ENCODE peak calls at places on chromosome 13, in six cellular contexts. One of them, this sample, is unnamed.

GRCh38 chr13:74987124-74987690 is 494.8 kb downstream of the TBC1D4 start:
- DNase-seq in activated T-cell treated with anti-CD3 and anti-CD28 coated beads, Interleukin-2, amount 50 U/mL, for 48 hours: no peak
- DNase-seq in GM04503: no peak
- DNase-seq in GM12878: no peak
- DNase-seq in retina: no peak
- DNase-seq in tibial nerve: no peak
- DNase-seq in this sample: no peak

GRCh38 chr13:100229603-100230002 is 140.7 kb downstream of the PCCA start:
- DNase-seq in GM12878: no peak
- DNase-seq in activated T-cell treated with anti-CD3 and anti-CD28 coated beads, Interleukin-2, amount 50 U/mL, for 48 hours: no peak
- DNase-seq in retina: no peak
- DNase-seq in tibial nerve: no peak
- DNase-seq in GM04503: no peak
- DNase-seq in this sample: no peak

GRCh38 chr13:18936104-18936503 is 245.5 kb downstream of the TUBA3C start:
- DNase-seq in tibial nerve: no peak
- DNase-seq in GM04503: no peak
- DNase-seq in retina: no peak
- DNase-seq in activated T-cell treated with anti-CD3 and anti-CD28 coated beads, Interleukin-2, amount 50 U/mL, for 48 hours: no peak
- DNase-seq in GM12878: no peak
- DNase-seq in this sample: no peak

GRCh38 chr13:25630327-25630726 is 258.6 kb downstream of the ATP8A2 start:
- DNase-seq in GM04503: no peak
- DNase-seq in activated T-cell treated with anti-CD3 and anti-CD28 coated beads, Interleukin-2, amount 50 U/mL, for 48 hours: no peak
- DNase-seq in tibial nerve: no peak
- DNase-seq in retina: peak
- DNase-seq in GM12878: no peak
- DNase-seq in this sample: no peak

GRCh38 chr13:31887311-31887710 is 144.3 kb upstream of the FRY start:
- DNase-seq in GM12878: no peak
- DNase-seq in retina: no peak
- DNase-seq in GM04503: peak
- DNase-seq in activated T-cell treated with anti-CD3 and anti-CD28 coated beads, Interleukin-2, amount 50 U/mL, for 48 hours: no peak
- DNase-seq in tibial nerve: no peak
- DNase-seq in this sample: no peak

GRCh38 chr13:98411617-98412310 is 165.1 kb downstream of the STK24 start:
- DNase-seq in GM04503: no peak
- DNase-seq in GM12878: no peak
- DNase-seq in tibial nerve: no peak
- DNase-seq in activated T-cell treated with anti-CD3 and anti-CD28 coated beads, Interleukin-2, amount 50 U/mL, for 48 hours: no peak
- DNase-seq in retina: no peak
- DNase-seq in this sample: no peak

GRCh38 chr13:39957868-39958676 is 302.6 kb downstream of the COG6 start:
- DNase-seq in retina: no peak
- DNase-seq in GM04503: no peak
- DNase-seq in activated T-cell treated with anti-CD3 and anti-CD28 coated beads, Interleukin-2, amount 50 U/mL, for 48 hours: no peak
- DNase-seq in tibial nerve: no peak
- DNase-seq in GM12878: no peak
- DNase-seq in this sample: no peak

GRCh38 chr13:72029981-72030380 is 163.0 kb upstream of the DACH1 start:
- DNase-seq in activated T-cell treated with anti-CD3 and anti-CD28 coated beads, Interleukin-2, amount 50 U/mL, for 48 hours: no peak
- DNase-seq in GM04503: no peak
- DNase-seq in GM12878: no peak
- DNase-seq in tibial nerve: no peak
- DNase-seq in retina: no peak
- DNase-seq in this sample: no peak

GRCh38 chr13:28741080-28741479 is 22.3 kb upstream of the SLC46A3 start:
- DNase-seq in GM04503: no peak
- DNase-seq in retina: no peak
- DNase-seq in activated T-cell treated with anti-CD3 and anti-CD28 coated beads, Interleukin-2, amount 50 U/mL, for 48 hours: no peak
- DNase-seq in GM12878: no peak
- DNase-seq in tibial nerve: no peak
- DNase-seq in this sample: no peak

GRCh38 chr13:109933476-109933875 is 147.1 kb upstream of the IRS2 start:
- DNase-seq in tibial nerve: no peak
- DNase-seq in GM04503: no peak
- DNase-seq in activated T-cell treated with anti-CD3 and anti-CD28 coated beads, Interleukin-2, amount 50 U/mL, for 48 hours: no peak
- DNase-seq in retina: no peak
- DNase-seq in GM12878: no peak
- DNase-seq in this sample: no peak

GRCh38 chr13:104592127-104592526 is 1525.9 kb upstream of the SLC10A2 start:
- DNase-seq in tibial nerve: no peak
- DNase-seq in GM12878: no peak
- DNase-seq in activated T-cell treated with anti-CD3 and anti-CD28 coated beads, Interleukin-2, amount 50 U/mL, for 48 hours: no peak
- DNase-seq in GM04503: no peak
- DNase-seq in retina: no peak
- DNase-seq in this sample: no peak

GRCh38 chr13:40780822-40781401 is 8.5 kb upstream of the SLC25A15 start:
- DNase-seq in retina: no peak
- DNase-seq in tibial nerve: no peak
- DNase-seq in GM04503: no peak
- DNase-seq in activated T-cell treated with anti-CD3 and anti-CD28 coated beads, Interleukin-2, amount 50 U/mL, for 48 hours: no peak
- DNase-seq in GM12878: no peak
- DNase-seq in this sample: no peak

GRCh38 chr13:57624565-57625435 is 6.7 kb upstream of the PCDH17 start:
- DNase-seq in GM04503: no peak
- DNase-seq in retina: peak
- DNase-seq in GM12878: no peak
- DNase-seq in activated T-cell treated with anti-CD3 and anti-CD28 coated beads, Interleukin-2, amount 50 U/mL, for 48 hours: no peak
- DNase-seq in tibial nerve: no peak
- DNase-seq in this sample: peak

GRCh38 chr13:112877976-112878955 is 90.7 kb upstream of the MCF2L start:
- DNase-seq in retina: no peak
- DNase-seq in GM04503: no peak
- DNase-seq in activated T-cell treated with anti-CD3 and anti-CD28 coated beads, Interleukin-2, amount 50 U/mL, for 48 hours: no peak
- DNase-seq in tibial nerve: no peak
- DNase-seq in GM12878: no peak
- DNase-seq in this sample: no peak

GRCh38 chr13:110467516-110467915 is 94.0 kb downstream of the RAB20 start:
- DNase-seq in tibial nerve: no peak
- DNase-seq in GM04503: no peak
- DNase-seq in activated T-cell treated with anti-CD3 and anti-CD28 coated beads, Interleukin-2, amount 50 U/mL, for 48 hours: no peak
- DNase-seq in GM12878: no peak
- DNase-seq in retina: no peak
- DNase-seq in this sample: no peak

GRCh38 chr13:102128216-102128800 is 273.5 kb downstream of the FGF14 start:
- DNase-seq in GM12878: no peak
- DNase-seq in retina: peak
- DNase-seq in GM04503: no peak
- DNase-seq in tibial nerve: no peak
- DNase-seq in activated T-cell treated with anti-CD3 and anti-CD28 coated beads, Interleukin-2, amount 50 U/mL, for 48 hours: no peak
- DNase-seq in this sample: no peak

GRCh38 chr13:97359181-97360057 is 74.5 kb upstream of the RAP2A start:
- DNase-seq in GM04503: peak
- DNase-seq in retina: peak
- DNase-seq in activated T-cell treated with anti-CD3 and anti-CD28 coated beads, Interleukin-2, amount 50 U/mL, for 48 hours: peak
- DNase-seq in tibial nerve: peak
- DNase-seq in GM12878: no peak
- DNase-seq in this sample: peak

GRCh38 chr13:108961542-108962125 is 332.2 kb downstream of the MYO16 start:
- DNase-seq in GM12878: peak
- DNase-seq in activated T-cell treated with anti-CD3 and anti-CD28 coated beads, Interleukin-2, amount 50 U/mL, for 48 hours: no peak
- DNase-seq in retina: peak
- DNase-seq in GM04503: no peak
- DNase-seq in tibial nerve: no peak
- DNase-seq in this sample: no peak

GRCh38 chr13:46866150-46866549 is 30.7 kb downstream of the HTR2A start:
- DNase-seq in GM04503: no peak
- DNase-seq in tibial nerve: no peak
- DNase-seq in retina: no peak
- DNase-seq in activated T-cell treated with anti-CD3 and anti-CD28 coated beads, Interleukin-2, amount 50 U/mL, for 48 hours: no peak
- DNase-seq in GM12878: no peak
- DNase-seq in this sample: no peak

GRCh38 chr13:37361608-37362007 is 237.0 kb downstream of the POSTN start:
- DNase-seq in activated T-cell treated with anti-CD3 and anti-CD28 coated beads, Interleukin-2, amount 50 U/mL, for 48 hours: no peak
- DNase-seq in GM12878: no peak
- DNase-seq in tibial nerve: no peak
- DNase-seq in GM04503: no peak
- DNase-seq in retina: no peak
- DNase-seq in this sample: no peak

GRCh38 chr13:55234311-55234710 is 1906.4 kb upstream of the PRR20A start:
- DNase-seq in GM12878: no peak
- DNase-seq in GM04503: no peak
- DNase-seq in retina: no peak
- DNase-seq in activated T-cell treated with anti-CD3 and anti-CD28 coated beads, Interleukin-2, amount 50 U/mL, for 48 hours: no peak
- DNase-seq in tibial nerve: no peak
- DNase-seq in this sample: no peak

GRCh38 chr13:63551731-63552130 is 2136.1 kb upstream of the PCDH20 start:
- DNase-seq in GM04503: no peak
- DNase-seq in GM12878: no peak
- DNase-seq in retina: no peak
- DNase-seq in activated T-cell treated with anti-CD3 and anti-CD28 coated beads, Interleukin-2, amount 50 U/mL, for 48 hours: no peak
- DNase-seq in tibial nerve: no peak
- DNase-seq in this sample: no peak

GRCh38 chr13:25046985-25047660 is 48.8 kb upstream of the PABPC3 start:
- DNase-seq in tibial nerve: no peak
- DNase-seq in GM04503: no peak
- DNase-seq in activated T-cell treated with anti-CD3 and anti-CD28 coated beads, Interleukin-2, amount 50 U/mL, for 48 hours: no peak
- DNase-seq in retina: peak
- DNase-seq in GM12878: no peak
- DNase-seq in this sample: no peak

GRCh38 chr13:66700336-66700735 is 529.8 kb downstream of the PCDH9 start:
- DNase-seq in activated T-cell treated with anti-CD3 and anti-CD28 coated beads, Interleukin-2, amount 50 U/mL, for 48 hours: no peak
- DNase-seq in GM12878: no peak
- DNase-seq in tibial nerve: no peak
- DNase-seq in GM04503: no peak
- DNase-seq in retina: peak
- DNase-seq in this sample: no peak

GRCh38 chr13:22871248-22871647 is 309.5 kb upstream of the SGCG start:
- DNase-seq in activated T-cell treated with anti-CD3 and anti-CD28 coated beads, Interleukin-2, amount 50 U/mL, for 48 hours: no peak
- DNase-seq in tibial nerve: no peak
- DNase-seq in GM12878: no peak
- DNase-seq in retina: no peak
- DNase-seq in GM04503: no peak
- DNase-seq in this sample: no peak

This sample was measured in stimulated activated CD8-positive, alpha-beta memory T cell treated with anti-CD3 and anti-CD28 coated beads, Interleukin-4, amount 100 ng/mL, for 48 hours.